ENCODE peak calls at places on chromosomes 3 and 15, in eight cellular contexts. D is astrocyte of the spinal cord; B is left ventricle myocardium superior; J is activated T-helper 1 cell treated with Interleukin-2 at 50 U/mL for 16 hours; O is NCI-H446; V is A549; C is stimulated activated CD4-positive, alpha-beta T cell treated with anti-CD3 and anti-CD28 coated beads, Interleukin-1b, Interleukin-23, amount 100 ng/mL, for 1 hour; Y is thoracic aorta. N is an unnamed sample.

GRCh38 chr3:148075829-148076716 is 621.6 kb upstream of the AGTR1 start:
- DNase-seq in Y (no peak), V (peak), B (no peak), J (no peak), O (peak), C (no peak), D (peak), N (no peak)

GRCh38 chr3:176120507-176120906 is 1076.8 kb downstream of the TBL1XR1 start:
- DNase-seq in J (no peak), D (no peak), O (no peak), Y (no peak), B (no peak), C (no peak), V (no peak), N (no peak)

GRCh38 chr3:125519678-125520562 is at the start of gene SNX4:
- DNase-seq in C (peak), B (peak), O (peak), Y (peak), V (peak), D (peak), J (peak), N (peak)

GRCh38 chr15:73378089-73378488 is 9.3 kb upstream of the HCN4 start:
- DNase-seq in V (no peak), Y (no peak), J (no peak), O (no peak), C (no peak), B (peak), D (no peak), N (no peak)

GRCh38 chr3:72177075-72178050 is 392.4 kb upstream of the PROK2 start:
- DNase-seq in B (peak), Y (no peak), O (no peak), C (no peak), V (no peak), D (peak), J (no peak), N (peak)

GRCh38 chr3:111577798-111578685 is 17.1 kb downstream of the ZBED2 start:
- DNase-seq in O (no peak), Y (no peak), C (no peak), J (no peak), B (no peak), D (peak), V (peak), N (peak)

GRCh38 chr3:15781637-15782402 is 16.0 kb downstream of the ANKRD28 start:
- DNase-seq in O (no peak), C (no peak), D (no peak), Y (no peak), J (no peak), V (no peak), B (no peak), N (no peak)

GRCh38 chr15:44662478-44663409 is 718 bp downstream of the SPG11 start:
- DNase-seq in O (no peak), B (peak), J (peak), D (peak), Y (peak), C (peak), V (peak), N (peak)

GRCh38 chr3:195005251-195005620 is 265.7 kb downstream of the XXYLT1 start:
- DNase-seq in Y (no peak), C (no peak), V (no peak), O (no peak), D (no peak), B (no peak), J (no peak), N (no peak)

GRCh38 chr3:132283440-132283839 is 33.8 kb upstream of the ACP3 start:
- DNase-seq in V (no peak), D (peak), B (no peak), J (no peak), Y (no peak), O (no peak), C (no peak), N (peak)

GRCh38 chr3:15645740-15646490 is 44.4 kb downstream of the BTD start:
- DNase-seq in D (peak), V (peak), Y (peak), O (no peak), C (no peak), B (no peak), J (no peak), N (no peak)

GRCh38 chr3:101675709-101676218 is 1.2 kb downstream of the ZBTB11 start:
- DNase-seq in O (no peak), J (no peak), C (no peak), D (no peak), V (no peak), Y (no peak), B (peak), N (no peak)

GRCh38 chr3:184366619-184367321 is 5.3 kb downstream of the POLR2H start:
- DNase-seq in O (no peak), D (peak), V (no peak), J (no peak), C (no peak), Y (no peak), B (no peak), N (no peak)

N was measured in GM20000.